ENCODE peak calls at places on chromosomes 7 and 10, in four cellular contexts. J, F, O and I are unnamed samples. For H3K4me1, the result is how much of the 10 kb centered on the place peaks cover.

GRCh38 chr10:70130878-70131559 is 1.6 kb downstream of the AIFM2 start:
- DNase-seq in J (peak), F (peak), O (peak), I (no peak)

GRCh38 chr7:125256446-125256845 is 326.8 kb upstream of the POT1 start:
- DNase-seq in J (no peak), F (no peak), O (no peak), I (no peak)

GRCh38 chr10:49744924-49745605 is 17.1 kb downstream of the OGDHL start:
- DNase-seq in J (no peak), F (no peak), O (no peak), I (no peak)

GRCh38 chr10:86979977-86980448 is 11.7 kb downstream of the ADIRF start:
- DNase-seq in J (peak), F (peak), O (no peak), I (no peak)

GRCh38 chr10:110273474-110273873 is 31.2 kb downstream of the SMNDC1 start:
- DNase-seq in J (peak), F (peak), O (peak), I (peak)

GRCh38 chr10:95308389-95309302 is 17.8 kb upstream of the PDLIM1 start:
- DNase-seq in J (peak), F (peak), O (peak), I (peak)

GRCh38 chr7:140435252-140435895 is 31.5 kb downstream of the RAB19 start:
- DNase-seq in J (peak), F (no peak), O (peak), I (no peak)

GRCh38 chr7:33952824-33953223 is 47.5 kb downstream of the BMPER start:
- DNase-seq in J (no peak), F (no peak), O (no peak), I (no peak)

GRCh38 chr10:72319416-72320254 is 35.1 kb downstream of the DNAJB12 start:
- DNase-seq in J (peak), F (peak), O (peak), I (peak)

GRCh38 chr10:102065561-102066420 is 642 bp downstream of the HPS6 start:
- DNase-seq in J (peak), F (peak), O (no peak), I (peak)

GRCh38 chr7:37027557-37028341 is 303.5 kb upstream of the AOAH start:
- DNase-seq in J (no peak), F (no peak), O (no peak), I (no peak)

GRCh38 chr7:34156336-34156735 is 251.0 kb downstream of the BMPER start:
- DNase-seq in J (peak), F (no peak), O (no peak), I (no peak)

GRCh38 chr7:130180571-130180971 is 24.6 kb downstream of the TMEM209 start:
- DNase-seq in J (no peak), F (no peak), O (no peak), I (no peak)

GRCh38 chr10:131041361-131041916 is 270.1 kb downstream of the TCERG1L start:
- DNase-seq in J (no peak), F (no peak), O (no peak), I (no peak)

DNA sequence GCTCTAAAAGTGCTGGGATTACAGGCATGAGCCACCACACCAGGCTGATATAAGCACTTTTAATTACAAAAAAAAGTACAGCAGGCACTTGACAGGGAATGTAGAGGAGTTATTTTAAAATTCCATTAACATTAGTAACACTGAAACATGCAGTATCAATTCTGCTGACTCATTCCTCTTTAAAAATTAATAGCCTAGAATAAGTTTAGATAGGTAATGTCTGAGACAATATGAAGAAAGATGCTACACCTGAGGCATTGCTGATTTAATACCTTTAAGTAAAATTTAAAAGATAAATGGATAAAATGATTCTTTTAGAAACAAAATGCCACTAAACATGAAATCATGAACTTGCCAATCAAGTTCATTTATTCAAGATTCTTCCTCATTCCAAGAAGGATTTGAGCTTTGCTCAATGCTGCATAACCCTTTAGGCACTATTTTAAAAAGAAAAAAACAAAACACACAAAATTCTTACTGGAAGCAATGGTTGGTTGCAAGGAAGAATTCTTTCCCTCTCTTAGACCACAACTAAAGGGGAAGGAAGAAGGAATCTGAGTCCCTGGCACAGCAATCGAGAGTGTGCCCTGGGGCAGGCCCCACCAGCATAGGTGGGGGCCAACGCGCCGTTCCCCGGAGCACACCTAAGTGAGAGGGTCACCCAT is 26.6 kb downstream of the ESYT2 start:
- DNase-seq in J (peak), F (peak), O (no peak), I (no peak)
- H3K27ac ChIP-seq in J (no peak), F (peak), O (peak), I (peak)

DNA sequence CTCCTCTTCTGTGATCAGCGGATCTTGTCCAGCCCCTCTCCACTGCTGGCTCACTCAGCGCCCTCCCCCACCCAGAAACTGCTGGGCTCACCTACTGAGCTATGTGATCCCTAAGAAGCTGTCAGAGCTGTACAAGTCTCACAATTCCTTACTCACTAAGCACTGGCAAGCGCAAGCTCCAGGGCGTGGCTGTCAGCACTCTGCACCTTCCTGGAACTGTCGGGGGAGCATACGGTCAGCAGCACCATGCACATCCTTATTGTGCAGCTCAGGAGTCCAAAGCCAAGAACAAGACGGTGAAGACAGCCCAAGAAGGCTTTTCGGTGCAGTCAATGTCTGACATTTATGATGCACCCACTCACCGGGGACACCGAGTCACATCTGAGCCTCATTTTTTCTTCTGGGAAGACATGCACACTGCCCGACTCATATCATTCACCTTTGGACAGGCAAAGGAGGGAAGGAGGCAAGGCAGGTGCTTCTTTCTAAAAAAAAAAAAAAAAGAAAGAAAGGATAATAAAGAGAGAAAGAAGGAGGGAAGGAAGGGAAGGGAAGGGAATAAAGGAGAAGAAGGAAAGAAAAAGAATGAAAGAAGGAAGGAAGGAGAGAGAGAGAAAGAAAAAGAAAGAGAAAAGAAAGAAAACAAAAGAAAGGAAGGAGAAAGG is 56.3 kb downstream of the ASB13 start:
- DNase-seq in J (no peak), F (peak), O (no peak), I (no peak)
- TF ChIP-seq CTCF in J (no peak), F (no peak), O (no peak), I (no peak)

DNA sequence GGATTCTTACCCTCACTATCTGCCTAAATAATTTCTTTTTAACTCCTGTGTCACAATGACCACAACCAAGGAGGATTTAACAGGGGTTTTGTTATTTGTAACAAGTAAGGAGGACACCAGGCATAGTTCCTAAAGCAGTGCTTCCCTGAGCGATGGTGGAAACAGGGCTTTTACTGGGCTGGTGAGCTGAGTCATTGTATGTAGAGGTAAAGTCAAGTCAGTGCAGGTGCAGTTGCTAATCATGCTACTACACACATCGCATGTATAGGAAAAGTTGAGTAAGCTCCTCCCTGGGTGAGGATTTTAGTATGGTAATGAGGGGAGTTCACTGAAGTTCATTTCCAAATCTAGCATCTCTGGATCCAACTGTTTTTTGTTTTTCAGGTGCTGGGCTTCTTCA is 22.9 kb upstream of the ABCA13 start:
- DNase-seq in J (no peak), F (no peak), O (no peak), I (no peak)
- H3K4me1 ChIP-seq in J (under half), F (under half), O (under half), I (under half)

GRCh38 chr7:11970132-11970531 is 138.1 kb upstream of the THSD7A start:
- DNase-seq in J (no peak), F (no peak), O (no peak), I (no peak)
- H3K27ac ChIP-seq in J (no peak), F (no peak), O (no peak), I (no peak)

GRCh38 chr7:108178393-108178792 is 48.2 kb upstream of the LAMB4 start:
- DNase-seq in J (no peak), F (no peak), O (no peak), I (no peak)
- TF ChIP-seq CTCF in J (no peak), F (no peak), O (no peak), I (no peak)

GRCh38 chr10:132203256-132204077 is 16.7 kb downstream of the DPYSL4 start:
- DNase-seq in J (no peak), F (no peak), O (no peak), I (no peak)

GRCh38 chr10:132205650-132206376 is 19.1 kb downstream of the DPYSL4 start:
- DNase-seq in J (no peak), F (no peak), O (no peak), I (no peak)

GRCh38 chr10:132204078-132204780 is 17.5 kb downstream of the DPYSL4 start:
- DNase-seq in J (no peak), F (no peak), O (no peak), I (no peak)

GRCh38 chr10:132206377-132206745 is 19.6 kb downstream of the DPYSL4 start:
- DNase-seq in J (no peak), F (no peak), O (no peak), I (no peak)

GRCh38 chr10:132204781-132205473 is 18.2 kb downstream of the DPYSL4 start:
- DNase-seq in J (no peak), F (no peak), O (no peak), I (peak)
- H3K4me1 ChIP-seq in J (under half), F (under half), O (under half), I (under half)

GRCh38 chr7:55194522-55194921 is 170.6 kb upstream of the LANCL2 start:
- DNase-seq in J (no peak), F (no peak), O (peak), I (no peak)
- H3K27ac ChIP-seq in J (no peak), F (no peak), O (peak), I (peak)

GRCh38 chr7:28954936-28955335 is 3.2 kb downstream of the TRIL start:
- DNase-seq in J (no peak), F (no peak), O (no peak), I (no peak)

GRCh38 chr7:28955356-28955722 is 2.8 kb downstream of the TRIL start:
- DNase-seq in J (no peak), F (no peak), O (no peak), I (no peak)

GRCh38 chr7:28957064-28957821 is 887 bp downstream of the TRIL start:
- DNase-seq in J (peak), F (no peak), O (peak), I (peak)

GRCh38 chr7:28956608-28957063 is 1.5 kb downstream of the TRIL start:
- DNase-seq in J (peak), F (peak), O (peak), I (peak)

DNA sequence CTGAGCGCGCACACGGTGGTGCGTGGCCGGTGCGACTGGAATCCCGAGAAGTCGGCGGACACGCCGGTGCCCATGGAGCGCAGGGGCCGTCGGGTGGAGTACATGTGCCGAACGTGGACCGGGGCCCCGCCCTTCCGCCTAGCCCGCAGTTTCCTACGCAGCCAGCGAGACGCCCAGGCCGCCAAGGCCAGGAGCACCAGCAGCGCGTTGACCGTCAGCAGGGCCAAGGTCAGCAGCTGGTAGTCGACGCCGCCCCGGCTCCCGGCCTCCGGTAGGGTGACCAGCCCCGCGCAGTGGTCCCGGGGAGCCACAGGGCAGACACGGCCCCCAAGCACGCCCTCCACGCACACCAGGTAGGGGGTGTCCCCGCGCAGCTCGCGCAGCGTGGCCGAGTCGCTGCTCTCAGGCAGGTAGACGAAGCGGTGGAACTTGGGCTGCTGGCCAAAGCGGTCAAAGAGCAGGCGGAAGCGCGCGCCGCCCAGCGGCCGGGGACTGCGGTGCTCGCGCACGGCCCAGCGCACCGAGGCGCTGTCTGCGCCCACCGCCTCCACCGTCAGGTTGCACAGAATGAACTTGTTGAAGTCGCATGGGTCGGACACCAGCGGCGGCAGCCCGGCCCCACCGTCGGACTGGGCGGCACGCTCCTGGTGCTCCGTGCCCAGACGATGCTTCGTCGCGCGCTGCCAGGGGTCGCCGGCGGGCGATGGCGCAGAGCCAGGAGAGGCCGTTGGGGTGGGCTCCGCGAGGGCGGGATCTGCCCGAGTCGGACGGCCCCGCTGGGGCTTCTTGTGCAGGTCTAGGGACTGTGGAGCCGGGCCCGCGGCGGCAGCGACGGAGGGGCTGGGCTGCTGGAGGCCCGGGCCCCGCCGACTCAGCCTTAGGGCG is 2.2 kb downstream of the TRIL start:
- DNase-seq in J (peak), F (peak), O (peak), I (peak)
- TF ChIP-seq CTCF in J (peak), F (peak), O (peak), I (peak)